ENCODE peak calls at places on chromosomes 1 and 21, in four cellular contexts. C is germinal center, W is foreskin fibroblast, K is C1 segment of cervical spinal cord. Q is an unnamed sample.

GRCh38 chr1:232385221-232385620 is 244.7 kb downstream of the SIPA1L2 start:
- DNase-seq in W (no peak), C (no peak), K (no peak), Q (no peak)

GRCh38 chr1:54715493-54716298 is at the start of gene TTC4:
- DNase-seq in W (peak), K (peak), C (peak), Q (peak)

GRCh38 chr1:47409311-47410085 is 6.6 kb upstream of the FOXE3 start:
- DNase-seq in K (no peak), W (peak), C (no peak), Q (no peak)

GRCh38 chr1:18721776-18722175 is 91.1 kb downstream of the PAX7 start:
- DNase-seq in W (no peak), C (no peak), K (no peak), Q (no peak)

GRCh38 chr1:183757061-183757460 is 47.9 kb upstream of the RGL1 start:
- DNase-seq in W (peak), C (no peak), K (no peak), Q (no peak)

GRCh38 chr1:30903343-30904034 is 5.1 kb downstream of the SDC3 start:
- DNase-seq in C (no peak), K (no peak), W (peak), Q (no peak)

GRCh38 chr1:108734176-108734865 is 12.2 kb upstream of the STXBP3 start:
- DNase-seq in K (no peak), C (no peak), W (no peak), Q (no peak)

GRCh38 chr21:36747114-36747814 is 48.3 kb downstream of the SIM2 start:
- DNase-seq in K (no peak), W (no peak), C (no peak), Q (no peak)

GRCh38 chr1:201649776-201650607 is 111.1 kb downstream of the NAV1 start:
- DNase-seq in K (peak), W (peak), C (peak), Q (no peak)

GRCh38 chr1:932776-933602 is 9.3 kb downstream of the SAMD11 start:
- DNase-seq in K (no peak), C (no peak), W (no peak), Q (no peak)

GRCh38 chr1:32247452-32247851 is 430 bp downstream of the FAM167B start:
- DNase-seq in K (no peak), W (no peak), C (no peak), Q (no peak)

GRCh38 chr1:216739771-216740170 is 16.5 kb upstream of the ESRRG start:
- DNase-seq in C (no peak), K (no peak), W (no peak), Q (no peak)

GRCh38 chr1:93756656-93757055 is 75.0 kb upstream of the BCAR3 start:
- DNase-seq in K (no peak), C (no peak), W (peak), Q (no peak)

GRCh38 chr21:38496224-38496623 is 2.1 kb downstream of the ERG start:
- DNase-seq in W (no peak), K (no peak), C (no peak), Q (no peak)

GRCh38 chr1:246317723-246318359 is 189.2 kb downstream of the SMYD3 start:
- DNase-seq in C (no peak), K (no peak), W (peak), Q (no peak)

GRCh38 chr1:19738106-19738505 is 61.6 kb downstream of the TMCO4 start:
- DNase-seq in W (no peak), C (no peak), K (no peak), Q (no peak)

GRCh38 chr1:112803906-112804762 is 89.0 kb upstream of the PPM1J start:
- DNase-seq in C (peak), W (peak), K (peak), Q (peak)